ENCODE peak calls at places on chromosomes 6 and 20, in ten cellular contexts. F is kidney, N is pancreas, W is heart left ventricle, U is cardiac muscle cell, O is upper lobe of right lung, P is RWPE1, R is lung, B is bronchial epithelial cell, J is OCI-LY7. D is an unnamed sample.

GRCh38 chr6:138652824-138653223 is 120.7 kb upstream of the CCDC28A start:
- DNase-seq in F (no peak), N (no peak), W (no peak), U (no peak), O (no peak), P (no peak), R (no peak), B (no peak), J (no peak), D (no peak)

GRCh38 chr20:35640724-35641123 is 24.0 kb downstream of the CPNE1 start:
- DNase-seq in F (no peak), N (no peak), W (no peak), U (no peak), O (no peak), P (no peak), R (no peak), B (no peak), J (no peak), D (no peak)

GRCh38 chr20:56875052-56875663 is 246.1 kb downstream of the TFAP2C start:
- DNase-seq in F (no peak), N (peak; percentile 15), W (no peak), U (no peak), O (no peak), P (peak; percentile 97), R (no peak), B (peak; percentile 92), J (no peak), D (no peak)

GRCh38 chr6:56889492-56889891 is 65.4 kb upstream of the BEND6 start:
- DNase-seq in F (no peak), N (no peak), W (no peak), U (no peak), O (no peak), P (no peak), R (no peak), B (no peak), J (no peak), D (no peak)

GRCh38 chr6:158255974-158256601 is 56.2 kb upstream of the TULP4 start:
- DNase-seq in F (no peak), N (no peak), W (no peak), U (peak; percentile 28), O (no peak), P (no peak), R (no peak), B (no peak), J (no peak), D (no peak)

GRCh38 chr6:79636673-79637072 is 5.5 kb downstream of the SH3BGRL2 start:
- DNase-seq in F (no peak), N (no peak), W (no peak), U (no peak), O (no peak), P (no peak), R (no peak), B (no peak), J (no peak), D (no peak)

GRCh38 chr20:47317127-47317895 is 39.2 kb downstream of the ZMYND8 start:
- DNase-seq in F (peak; percentile 95), N (peak; percentile 38), W (peak; percentile 94), U (no peak), O (peak; percentile 91), P (peak; percentile 100), R (peak; percentile 88), B (peak; percentile 99), J (peak; percentile 41), D (no peak)

GRCh38 chr6:89745728-89746127 is 73.9 kb downstream of the MDN1 start:
- DNase-seq in F (no peak), N (no peak), W (no peak), U (no peak), O (no peak), P (no peak), R (no peak), B (peak; percentile 47), J (no peak), D (no peak)

GRCh38 chr6:15248451-15249370 is 2.8 kb downstream of the JARID2 start:
- DNase-seq in F (peak; percentile 98), N (peak; percentile 91), W (peak; percentile 97), U (peak; percentile 93), O (peak; percentile 96), P (peak; percentile 98), R (peak; percentile 96), B (peak; percentile 80), J (peak; percentile 94), D (peak; percentile 86)
- TF ChIP-seq CTCF in F (no peak), N (no peak), W (no peak), U (peak; percentile 31), O (no peak), P (no peak), R (no peak), B (peak; percentile 55), J (no peak), D (no peak)

DNA sequence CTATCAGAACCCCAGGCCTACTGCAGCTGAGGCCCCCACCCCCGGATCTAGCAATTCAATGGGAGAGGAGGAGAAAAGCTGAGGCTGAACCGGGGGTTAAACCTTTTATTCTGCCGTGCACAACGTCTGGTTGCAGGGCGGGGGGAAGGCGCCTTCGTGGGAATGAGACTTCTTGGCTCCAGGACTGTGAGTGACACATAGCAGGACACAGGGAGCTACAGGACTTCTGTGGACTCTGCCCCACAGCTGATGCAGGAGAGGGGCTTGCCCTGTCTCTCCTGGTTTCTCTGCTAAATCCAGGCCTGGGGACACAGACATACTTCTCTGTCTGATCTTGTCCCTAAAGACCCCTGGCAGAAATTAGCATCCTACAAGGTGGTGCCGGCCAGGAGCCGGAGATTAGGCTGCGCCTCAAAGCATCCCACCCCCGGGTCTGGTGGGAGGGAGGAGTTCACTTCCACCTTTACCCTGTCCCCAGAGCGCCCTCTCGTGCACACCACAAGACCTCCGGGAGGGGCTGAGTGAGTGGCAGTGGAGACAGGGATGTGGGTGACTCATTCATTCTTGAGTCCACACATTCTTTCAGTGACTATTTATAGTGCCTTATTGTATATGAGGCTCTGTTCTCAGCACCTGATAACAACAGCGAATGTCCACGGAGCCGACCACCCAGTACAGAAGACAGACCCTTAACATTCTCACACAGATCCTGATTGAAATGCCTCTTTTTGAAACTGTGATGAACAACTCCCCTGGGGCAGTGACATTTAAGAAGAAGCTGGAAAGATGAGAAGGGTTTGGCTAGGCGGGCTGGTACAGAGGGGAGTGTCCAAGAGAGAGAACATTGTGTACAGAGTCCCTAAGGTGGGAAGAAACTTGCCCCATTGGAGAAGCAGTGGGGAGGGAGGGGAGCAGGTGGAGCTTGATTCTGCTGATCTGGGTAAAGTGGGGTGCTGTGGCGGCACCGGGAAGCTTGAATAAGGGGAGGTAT is 38.9 kb downstream of the GMPR start:
- DNase-seq in F (no peak), N (no peak), W (peak; percentile 92), U (peak; percentile 92), O (peak; percentile 75), P (peak; percentile 91), R (peak; percentile 56), B (peak; percentile 90), J (peak; percentile 7), D (peak; percentile 19)
- TF ChIP-seq CTCF in F (no peak), N (no peak), W (peak; percentile 51), U (peak; percentile 69), O (peak; percentile 24), P (peak; percentile 42), R (no peak), B (peak; percentile 67), J (peak; percentile 43), D (peak; percentile 55)

GRCh38 chr20:63173552-63174191 is 42.3 kb downstream of the YTHDF1 start:
- DNase-seq in F (no peak), N (no peak), W (no peak), U (no peak), O (no peak), P (no peak), R (no peak), B (no peak), J (no peak), D (peak; percentile 82)

GRCh38 chr20:63175031-63175895 is 40.7 kb downstream of the YTHDF1 start:
- DNase-seq in F (no peak), N (no peak), W (no peak), U (no peak), O (no peak), P (no peak), R (no peak), B (no peak), J (no peak), D (no peak)

GRCh38 chr20:63171991-63172390 is 43.9 kb downstream of the YTHDF1 start:
- DNase-seq in F (no peak), N (no peak), W (no peak), U (no peak), O (no peak), P (no peak), R (no peak), B (no peak), J (no peak), D (no peak)

GRCh38 chr20:63174309-63175030 is 41.5 kb downstream of the YTHDF1 start:
- DNase-seq in F (no peak), N (no peak), W (no peak), U (no peak), O (no peak), P (no peak), R (no peak), B (no peak), J (no peak), D (peak; percentile 52)

DNA sequence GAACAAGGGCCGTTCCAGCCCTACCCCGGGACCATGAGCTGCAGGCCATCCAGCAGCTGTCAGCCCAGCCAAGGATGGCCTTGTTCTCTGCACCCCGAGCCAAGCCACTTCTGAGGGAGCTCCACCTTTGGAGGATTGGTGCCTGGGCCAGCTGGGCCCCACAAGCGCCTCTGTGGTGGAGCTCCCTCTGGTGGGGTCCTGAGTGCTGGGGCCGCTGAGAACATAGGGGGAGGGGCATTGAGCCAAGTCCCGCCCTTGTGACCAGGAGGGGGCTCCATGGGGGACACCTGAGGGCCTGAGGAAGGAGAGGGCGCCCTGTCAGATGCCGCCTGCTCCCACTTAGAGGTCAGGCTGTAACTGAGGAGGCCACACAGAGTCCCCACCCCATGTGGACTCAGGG is 43.2 kb downstream of the YTHDF1 start:
- DNase-seq in F (no peak), N (no peak), W (no peak), U (no peak), O (no peak), P (no peak), R (no peak), B (no peak), J (peak; percentile 35), D (no peak)
- TF ChIP-seq CTCF in F (no peak), N (no peak), W (no peak), U (peak; percentile 22), O (no peak), P (no peak), R (no peak), B (no peak), J (peak; percentile 56), D (no peak)

DNA sequence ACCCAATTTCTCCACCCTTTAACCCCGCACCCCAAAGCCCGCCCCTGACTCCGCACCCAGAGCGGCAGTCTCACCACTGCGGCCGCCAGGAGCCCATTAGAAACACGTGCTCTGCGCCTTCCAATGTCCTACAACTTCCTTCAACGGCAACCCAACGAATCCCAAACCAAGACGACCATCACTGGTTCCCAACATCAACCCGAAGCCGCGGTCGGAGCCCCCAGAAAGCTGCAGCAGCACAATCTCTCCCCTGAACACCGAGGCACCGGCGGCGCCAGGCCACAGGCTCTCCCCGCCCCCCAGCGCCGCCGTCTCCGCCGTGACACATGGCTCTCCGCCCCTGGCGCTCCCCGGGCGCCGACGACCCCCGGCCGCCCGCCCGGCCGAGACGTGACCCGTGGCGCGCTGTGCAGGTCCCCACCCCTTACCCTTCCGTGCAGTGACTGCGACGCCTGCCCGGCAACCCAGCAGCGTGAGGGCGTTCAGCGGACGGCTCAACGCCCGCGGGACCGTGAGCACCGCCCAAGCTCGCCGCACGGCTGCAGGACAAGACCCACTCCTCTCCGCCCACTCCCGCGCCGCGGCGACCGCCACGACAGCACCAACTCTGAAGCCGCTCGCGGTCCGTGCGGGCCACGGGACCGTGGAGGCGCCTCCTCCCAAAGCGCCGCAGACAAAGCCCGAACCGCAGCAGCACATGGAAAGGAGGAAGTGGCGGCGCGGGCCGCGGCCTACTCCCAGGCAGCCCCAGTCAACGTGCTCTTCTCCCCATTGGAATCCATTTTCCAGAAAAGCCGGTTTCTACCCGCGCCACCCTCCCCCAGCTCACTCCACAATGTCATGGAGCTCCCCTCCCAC is 541 bp downstream of the SYNCRIP start:
- DNase-seq in F (peak; percentile 90), N (peak; percentile 65), W (peak; percentile 61), U (peak; percentile 73), O (peak; percentile 86), P (peak; percentile 18), R (peak; percentile 51), B (peak; percentile 28), J (peak; percentile 66), D (peak; percentile 9)
- TF ChIP-seq CTCF in F (no peak), N (no peak), W (no peak), U (no peak), O (no peak), P (no peak), R (no peak), B (no peak), J (no peak), D (peak; percentile 21)

D was measured in neural crest cell.